ENCODE peak calls at places on chromosomes 11 and 22, in seven cellular contexts. One of them, this sample, is unnamed.

GRCh38 chr11:2287102-2287501 is 14.6 kb downstream of the C11orf21 start:
- DNase-seq in left lobe of liver: peak; percentile 32
- DNase-seq in activated T-cell treated with anti-CD3 and anti-CD28 coated beads for 1 hour: no peak
- DNase-seq in T-cell: no peak
- DNase-seq in activated CD8-positive, alpha-beta memory T cell treated with anti-CD3 and anti-CD28 coated beads, Interleukin-2, amount 10 ng/mL, durations not matched to agents 7 days and 5 days: no peak
- DNase-seq in stimulated activated CD8-positive, alpha-beta memory T cell treated with anti-CD3 and anti-CD28 coated beads, Interleukin-2, amount 100 ng/mL, for 48 hours: no peak
- DNase-seq in MG63: no peak
- DNase-seq in this sample: no peak

GRCh38 chr11:30586251-30587144 is at the start of gene MPPED2:
- DNase-seq in left lobe of liver: peak; percentile 47
- DNase-seq in activated T-cell treated with anti-CD3 and anti-CD28 coated beads for 1 hour: no peak
- DNase-seq in T-cell: no peak
- DNase-seq in activated CD8-positive, alpha-beta memory T cell treated with anti-CD3 and anti-CD28 coated beads, Interleukin-2, amount 10 ng/mL, durations not matched to agents 7 days and 5 days: no peak
- DNase-seq in stimulated activated CD8-positive, alpha-beta memory T cell treated with anti-CD3 and anti-CD28 coated beads, Interleukin-2, amount 100 ng/mL, for 48 hours: no peak
- DNase-seq in MG63: no peak
- DNase-seq in this sample: peak; percentile 74

GRCh38 chr22:48885271-48885918 is 942.3 kb downstream of the BRD1 start:
- DNase-seq in left lobe of liver: peak; percentile 32
- DNase-seq in activated T-cell treated with anti-CD3 and anti-CD28 coated beads for 1 hour: no peak
- DNase-seq in T-cell: no peak
- DNase-seq in activated CD8-positive, alpha-beta memory T cell treated with anti-CD3 and anti-CD28 coated beads, Interleukin-2, amount 10 ng/mL, durations not matched to agents 7 days and 5 days: no peak
- DNase-seq in stimulated activated CD8-positive, alpha-beta memory T cell treated with anti-CD3 and anti-CD28 coated beads, Interleukin-2, amount 100 ng/mL, for 48 hours: no peak
- DNase-seq in MG63: no peak
- DNase-seq in this sample: no peak

GRCh38 chr22:37229012-37229804 is 14.9 kb downstream of the RAC2 start:
- DNase-seq in left lobe of liver: no peak
- DNase-seq in activated T-cell treated with anti-CD3 and anti-CD28 coated beads for 1 hour: no peak
- DNase-seq in T-cell: no peak
- DNase-seq in activated CD8-positive, alpha-beta memory T cell treated with anti-CD3 and anti-CD28 coated beads, Interleukin-2, amount 10 ng/mL, durations not matched to agents 7 days and 5 days: peak; percentile 78
- DNase-seq in stimulated activated CD8-positive, alpha-beta memory T cell treated with anti-CD3 and anti-CD28 coated beads, Interleukin-2, amount 100 ng/mL, for 48 hours: no peak
- DNase-seq in MG63: peak; percentile 81
- DNase-seq in this sample: peak; percentile 82

GRCh38 chr11:8019671-8020597 is 32.8 kb downstream of the EIF3F start:
- DNase-seq in left lobe of liver: peak; percentile 44
- DNase-seq in activated T-cell treated with anti-CD3 and anti-CD28 coated beads for 1 hour: peak; percentile 9
- DNase-seq in T-cell: no peak
- DNase-seq in activated CD8-positive, alpha-beta memory T cell treated with anti-CD3 and anti-CD28 coated beads, Interleukin-2, amount 10 ng/mL, durations not matched to agents 7 days and 5 days: peak; percentile 39
- DNase-seq in stimulated activated CD8-positive, alpha-beta memory T cell treated with anti-CD3 and anti-CD28 coated beads, Interleukin-2, amount 100 ng/mL, for 48 hours: peak; percentile 13
- DNase-seq in MG63: peak; percentile 36
- DNase-seq in this sample: peak; percentile 68

GRCh38 chr11:126408901-126409670 is 53.6 kb downstream of the ST3GAL4 start:
- DNase-seq in left lobe of liver: no peak
- DNase-seq in activated T-cell treated with anti-CD3 and anti-CD28 coated beads for 1 hour: no peak
- DNase-seq in T-cell: no peak
- DNase-seq in activated CD8-positive, alpha-beta memory T cell treated with anti-CD3 and anti-CD28 coated beads, Interleukin-2, amount 10 ng/mL, durations not matched to agents 7 days and 5 days: no peak
- DNase-seq in stimulated activated CD8-positive, alpha-beta memory T cell treated with anti-CD3 and anti-CD28 coated beads, Interleukin-2, amount 100 ng/mL, for 48 hours: no peak
- DNase-seq in MG63: no peak
- DNase-seq in this sample: no peak

GRCh38 chr11:61783717-61784505 is 8.5 kb downstream of the TMEM258 start:
- DNase-seq in left lobe of liver: no peak
- DNase-seq in activated T-cell treated with anti-CD3 and anti-CD28 coated beads for 1 hour: no peak
- DNase-seq in T-cell: no peak
- DNase-seq in activated CD8-positive, alpha-beta memory T cell treated with anti-CD3 and anti-CD28 coated beads, Interleukin-2, amount 10 ng/mL, durations not matched to agents 7 days and 5 days: no peak
- DNase-seq in stimulated activated CD8-positive, alpha-beta memory T cell treated with anti-CD3 and anti-CD28 coated beads, Interleukin-2, amount 100 ng/mL, for 48 hours: no peak
- DNase-seq in MG63: no peak
- DNase-seq in this sample: no peak

GRCh38 chr22:36385491-36386350 is 2.0 kb downstream of the MYH9 start:
- DNase-seq in left lobe of liver: peak; percentile 92
- DNase-seq in activated T-cell treated with anti-CD3 and anti-CD28 coated beads for 1 hour: peak; percentile 49
- DNase-seq in T-cell: peak; percentile 71
- DNase-seq in activated CD8-positive, alpha-beta memory T cell treated with anti-CD3 and anti-CD28 coated beads, Interleukin-2, amount 10 ng/mL, durations not matched to agents 7 days and 5 days: peak; percentile 63
- DNase-seq in stimulated activated CD8-positive, alpha-beta memory T cell treated with anti-CD3 and anti-CD28 coated beads, Interleukin-2, amount 100 ng/mL, for 48 hours: peak; percentile 61
- DNase-seq in MG63: peak; percentile 86
- DNase-seq in this sample: peak; percentile 77

GRCh38 chr11:105361651-105362050 is 222.1 kb upstream of the CARD18 start:
- DNase-seq in left lobe of liver: no peak
- DNase-seq in activated T-cell treated with anti-CD3 and anti-CD28 coated beads for 1 hour: no peak
- DNase-seq in T-cell: no peak
- DNase-seq in activated CD8-positive, alpha-beta memory T cell treated with anti-CD3 and anti-CD28 coated beads, Interleukin-2, amount 10 ng/mL, durations not matched to agents 7 days and 5 days: no peak
- DNase-seq in stimulated activated CD8-positive, alpha-beta memory T cell treated with anti-CD3 and anti-CD28 coated beads, Interleukin-2, amount 100 ng/mL, for 48 hours: no peak
- DNase-seq in MG63: no peak
- DNase-seq in this sample: no peak

This sample was measured in activated CD4-positive, alpha-beta T cell treated with anti-CD3 and anti-CD28 coated beads, Interleukin-2, amount 10 ng/mL, durations not matched to agents 24 days and 14 days.